ENCODE peak calls at places on chromosomes 16 and 17, in eight cellular contexts. One of them, this sample, is unnamed.

GRCh38 chr17:55324296-55324978 is 59.7 kb downstream of the HLF start:
- DNase-seq in CD4-positive, alpha-beta T cell: no peak
- DNase-seq in heart right ventricle: no peak
- DNase-seq in Panc1: no peak
- DNase-seq in ascending aorta: no peak
- DNase-seq in cardiac fibroblast: no peak
- DNase-seq in neural crest cell: no peak
- DNase-seq in choroid plexus epithelial cell: no peak
- DNase-seq in this sample: no peak

GRCh38 chr16:49465661-49466528 is 92.3 kb downstream of the C16orf78 start:
- DNase-seq in CD4-positive, alpha-beta T cell: no peak
- DNase-seq in heart right ventricle: no peak
- DNase-seq in Panc1: no peak
- DNase-seq in ascending aorta: no peak
- DNase-seq in cardiac fibroblast: no peak
- DNase-seq in neural crest cell: no peak
- DNase-seq in choroid plexus epithelial cell: no peak
- DNase-seq in this sample: no peak

GRCh38 chr16:1338119-1338730 is 4.8 kb downstream of the BAIAP3 start:
- DNase-seq in CD4-positive, alpha-beta T cell: no peak
- DNase-seq in heart right ventricle: no peak
- DNase-seq in Panc1: no peak
- DNase-seq in ascending aorta: no peak
- DNase-seq in cardiac fibroblast: no peak
- DNase-seq in neural crest cell: peak; percentile 46
- DNase-seq in choroid plexus epithelial cell: no peak
- DNase-seq in this sample: no peak

GRCh38 chr16:11994187-11995119 is 17.9 kb downstream of the SNX29 start:
- DNase-seq in CD4-positive, alpha-beta T cell: no peak
- DNase-seq in heart right ventricle: no peak
- DNase-seq in Panc1: no peak
- DNase-seq in ascending aorta: peak; percentile 17
- DNase-seq in cardiac fibroblast: no peak
- DNase-seq in neural crest cell: no peak
- DNase-seq in choroid plexus epithelial cell: no peak
- DNase-seq in this sample: no peak

GRCh38 chr17:41680426-41681040 is 8.2 kb upstream of the EIF1 start:
- DNase-seq in CD4-positive, alpha-beta T cell: no peak
- DNase-seq in heart right ventricle: no peak
- DNase-seq in Panc1: no peak
- DNase-seq in ascending aorta: no peak
- DNase-seq in cardiac fibroblast: no peak
- DNase-seq in neural crest cell: no peak
- DNase-seq in choroid plexus epithelial cell: no peak
- DNase-seq in this sample: no peak

GRCh38 chr16:17364319-17365210 is 106.2 kb downstream of the XYLT1 start:
- DNase-seq in CD4-positive, alpha-beta T cell: peak; percentile 52
- DNase-seq in heart right ventricle: no peak
- DNase-seq in Panc1: no peak
- DNase-seq in ascending aorta: no peak
- DNase-seq in cardiac fibroblast: peak; percentile 87
- DNase-seq in neural crest cell: no peak
- DNase-seq in choroid plexus epithelial cell: peak; percentile 75
- DNase-seq in this sample: no peak

GRCh38 chr17:11557727-11558452 is 40.4 kb upstream of the DNAH9 start:
- DNase-seq in CD4-positive, alpha-beta T cell: no peak
- DNase-seq in heart right ventricle: no peak
- DNase-seq in Panc1: no peak
- DNase-seq in ascending aorta: no peak
- DNase-seq in cardiac fibroblast: no peak
- DNase-seq in neural crest cell: no peak
- DNase-seq in choroid plexus epithelial cell: no peak
- DNase-seq in this sample: no peak

GRCh38 chr16:23294260-23294659 is 7.8 kb upstream of the SCNN1B start:
- DNase-seq in CD4-positive, alpha-beta T cell: no peak
- DNase-seq in heart right ventricle: no peak
- DNase-seq in Panc1: no peak
- DNase-seq in ascending aorta: no peak
- DNase-seq in cardiac fibroblast: no peak
- DNase-seq in neural crest cell: no peak
- DNase-seq in choroid plexus epithelial cell: no peak
- DNase-seq in this sample: no peak

GRCh38 chr17:7307686-7308624 is 527 bp downstream of the EIF5A start:
- DNase-seq in CD4-positive, alpha-beta T cell: peak; percentile 37
- DNase-seq in heart right ventricle: peak; percentile 64
- DNase-seq in Panc1: no peak
- DNase-seq in ascending aorta: no peak
- DNase-seq in cardiac fibroblast: peak; percentile 51
- DNase-seq in neural crest cell: peak; percentile 20
- DNase-seq in choroid plexus epithelial cell: peak; percentile 42
- DNase-seq in this sample: no peak

GRCh38 chr17:38879878-38880727 is 10.2 kb downstream of the LASP1 start:
- DNase-seq in CD4-positive, alpha-beta T cell: no peak
- DNase-seq in heart right ventricle: peak; percentile 32
- DNase-seq in Panc1: no peak
- DNase-seq in ascending aorta: no peak
- DNase-seq in cardiac fibroblast: peak; percentile 87
- DNase-seq in neural crest cell: no peak
- DNase-seq in choroid plexus epithelial cell: peak; percentile 77
- DNase-seq in this sample: no peak

GRCh38 chr16:11560701-11561439 is 25.8 kb downstream of the LITAF start:
- DNase-seq in CD4-positive, alpha-beta T cell: peak; percentile 65
- DNase-seq in heart right ventricle: no peak
- DNase-seq in Panc1: no peak
- DNase-seq in ascending aorta: no peak
- DNase-seq in cardiac fibroblast: peak; percentile 46
- DNase-seq in neural crest cell: no peak
- DNase-seq in choroid plexus epithelial cell: peak; percentile 78
- DNase-seq in this sample: no peak

GRCh38 chr17:76529643-76530488 is 7.6 kb downstream of the CYGB start:
- DNase-seq in CD4-positive, alpha-beta T cell: no peak
- DNase-seq in heart right ventricle: peak; percentile 93
- DNase-seq in Panc1: no peak
- DNase-seq in ascending aorta: peak; percentile 21
- DNase-seq in cardiac fibroblast: peak; percentile 96
- DNase-seq in neural crest cell: no peak
- DNase-seq in choroid plexus epithelial cell: peak; percentile 77
- DNase-seq in this sample: no peak

GRCh38 chr17:14552311-14552710 is 251.4 kb downstream of the HS3ST3B1 start:
- DNase-seq in CD4-positive, alpha-beta T cell: no peak
- DNase-seq in heart right ventricle: no peak
- DNase-seq in Panc1: no peak
- DNase-seq in ascending aorta: no peak
- DNase-seq in cardiac fibroblast: no peak
- DNase-seq in neural crest cell: no peak
- DNase-seq in choroid plexus epithelial cell: no peak
- DNase-seq in this sample: no peak

GRCh38 chr16:15907863-15908478 is 19.6 kb upstream of the CEP20 start:
- DNase-seq in CD4-positive, alpha-beta T cell: no peak
- DNase-seq in heart right ventricle: no peak
- DNase-seq in Panc1: no peak
- DNase-seq in ascending aorta: no peak
- DNase-seq in cardiac fibroblast: peak; percentile 32
- DNase-seq in neural crest cell: no peak
- DNase-seq in choroid plexus epithelial cell: peak; percentile 56
- DNase-seq in this sample: peak; percentile 88

GRCh38 chr17:17935321-17936271 is 36.6 kb downstream of the TOM1L2 start:
- DNase-seq in CD4-positive, alpha-beta T cell: no peak
- DNase-seq in heart right ventricle: no peak
- DNase-seq in Panc1: no peak
- DNase-seq in ascending aorta: no peak
- DNase-seq in cardiac fibroblast: peak; percentile 92
- DNase-seq in neural crest cell: no peak
- DNase-seq in choroid plexus epithelial cell: peak; percentile 96
- DNase-seq in this sample: no peak

GRCh38 chr16:81627024-81627423 is 152.1 kb upstream of the PLCG2 start:
- DNase-seq in CD4-positive, alpha-beta T cell: no peak
- DNase-seq in heart right ventricle: no peak
- DNase-seq in Panc1: no peak
- DNase-seq in ascending aorta: no peak
- DNase-seq in cardiac fibroblast: peak; percentile 23
- DNase-seq in neural crest cell: no peak
- DNase-seq in choroid plexus epithelial cell: no peak
- DNase-seq in this sample: no peak

GRCh38 chr17:78002166-78002565 is 43.7 kb downstream of the TNRC6C start:
- DNase-seq in CD4-positive, alpha-beta T cell: no peak
- DNase-seq in heart right ventricle: no peak
- DNase-seq in Panc1: no peak
- DNase-seq in ascending aorta: no peak
- DNase-seq in cardiac fibroblast: no peak
- DNase-seq in neural crest cell: no peak
- DNase-seq in choroid plexus epithelial cell: no peak
- DNase-seq in this sample: no peak

GRCh38 chr17:12744298-12744697 is 45.0 kb upstream of the ARHGAP44 start:
- DNase-seq in CD4-positive, alpha-beta T cell: no peak
- DNase-seq in heart right ventricle: peak; percentile 43
- DNase-seq in Panc1: no peak
- DNase-seq in ascending aorta: no peak
- DNase-seq in cardiac fibroblast: no peak
- DNase-seq in neural crest cell: no peak
- DNase-seq in choroid plexus epithelial cell: peak; percentile 63
- DNase-seq in this sample: no peak

GRCh38 chr16:84088695-84089395 is 27.9 kb downstream of the MBTPS1 start:
- DNase-seq in CD4-positive, alpha-beta T cell: peak; percentile 35
- DNase-seq in heart right ventricle: peak; percentile 37
- DNase-seq in Panc1: no peak
- DNase-seq in ascending aorta: no peak
- DNase-seq in cardiac fibroblast: no peak
- DNase-seq in neural crest cell: no peak
- DNase-seq in choroid plexus epithelial cell: no peak
- DNase-seq in this sample: peak; percentile 70

GRCh38 chr17:49695698-49696232 is 12.0 kb downstream of the SLC35B1 start:
- DNase-seq in CD4-positive, alpha-beta T cell: no peak
- DNase-seq in heart right ventricle: no peak
- DNase-seq in Panc1: no peak
- DNase-seq in ascending aorta: no peak
- DNase-seq in cardiac fibroblast: no peak
- DNase-seq in neural crest cell: no peak
- DNase-seq in choroid plexus epithelial cell: no peak
- DNase-seq in this sample: no peak
- TF ChIP-seq CTCF in CD4-positive, alpha-beta T cell: no peak
- TF ChIP-seq CTCF in heart right ventricle: no peak
- TF ChIP-seq CTCF in Panc1: no peak
- TF ChIP-seq CTCF in ascending aorta: no peak
- TF ChIP-seq CTCF in cardiac fibroblast: no peak
- TF ChIP-seq CTCF in neural crest cell: no peak
- TF ChIP-seq CTCF in choroid plexus epithelial cell: no peak
- TF ChIP-seq CTCF in this sample: no peak

GRCh38 chr17:67377727-67378443 is 804 bp downstream of the PITPNC1 start:
- DNase-seq in CD4-positive, alpha-beta T cell: peak; percentile 48
- DNase-seq in heart right ventricle: peak; percentile 61
- DNase-seq in Panc1: no peak
- DNase-seq in ascending aorta: no peak
- DNase-seq in cardiac fibroblast: peak; percentile 57
- DNase-seq in neural crest cell: peak; percentile 47
- DNase-seq in choroid plexus epithelial cell: peak; percentile 39
- DNase-seq in this sample: peak; percentile 71
- TF ChIP-seq CTCF in CD4-positive, alpha-beta T cell: peak; percentile 19
- TF ChIP-seq CTCF in heart right ventricle: no peak
- TF ChIP-seq CTCF in Panc1: no peak
- TF ChIP-seq CTCF in ascending aorta: no peak
- TF ChIP-seq CTCF in cardiac fibroblast: peak; percentile 27
- TF ChIP-seq CTCF in neural crest cell: peak; percentile 36
- TF ChIP-seq CTCF in choroid plexus epithelial cell: peak; percentile 32
- TF ChIP-seq CTCF in this sample: peak; percentile 59

GRCh38 chr17:61980535-61980934 is 52.8 kb upstream of the INTS2 start:
- DNase-seq in CD4-positive, alpha-beta T cell: no peak
- DNase-seq in heart right ventricle: no peak
- DNase-seq in Panc1: no peak
- DNase-seq in ascending aorta: no peak
- DNase-seq in cardiac fibroblast: no peak
- DNase-seq in neural crest cell: no peak
- DNase-seq in choroid plexus epithelial cell: no peak
- DNase-seq in this sample: no peak
- TF ChIP-seq CTCF in CD4-positive, alpha-beta T cell: no peak
- TF ChIP-seq CTCF in heart right ventricle: no peak
- TF ChIP-seq CTCF in Panc1: no peak
- TF ChIP-seq CTCF in ascending aorta: no peak
- TF ChIP-seq CTCF in cardiac fibroblast: no peak
- TF ChIP-seq CTCF in neural crest cell: no peak
- TF ChIP-seq CTCF in choroid plexus epithelial cell: no peak
- TF ChIP-seq CTCF in this sample: no peak

GRCh38 chr16:87410958-87411357 is 18.8 kb downstream of the MAP1LC3B start:
- DNase-seq in CD4-positive, alpha-beta T cell: no peak
- DNase-seq in heart right ventricle: no peak
- DNase-seq in Panc1: no peak
- DNase-seq in ascending aorta: no peak
- DNase-seq in cardiac fibroblast: no peak
- DNase-seq in neural crest cell: no peak
- DNase-seq in choroid plexus epithelial cell: no peak
- DNase-seq in this sample: no peak
- TF ChIP-seq CTCF in CD4-positive, alpha-beta T cell: no peak
- TF ChIP-seq CTCF in heart right ventricle: no peak
- TF ChIP-seq CTCF in Panc1: no peak
- TF ChIP-seq CTCF in ascending aorta: no peak
- TF ChIP-seq CTCF in cardiac fibroblast: no peak
- TF ChIP-seq CTCF in neural crest cell: no peak
- TF ChIP-seq CTCF in choroid plexus epithelial cell: peak; percentile 30
- TF ChIP-seq CTCF in this sample: no peak

DNA sequence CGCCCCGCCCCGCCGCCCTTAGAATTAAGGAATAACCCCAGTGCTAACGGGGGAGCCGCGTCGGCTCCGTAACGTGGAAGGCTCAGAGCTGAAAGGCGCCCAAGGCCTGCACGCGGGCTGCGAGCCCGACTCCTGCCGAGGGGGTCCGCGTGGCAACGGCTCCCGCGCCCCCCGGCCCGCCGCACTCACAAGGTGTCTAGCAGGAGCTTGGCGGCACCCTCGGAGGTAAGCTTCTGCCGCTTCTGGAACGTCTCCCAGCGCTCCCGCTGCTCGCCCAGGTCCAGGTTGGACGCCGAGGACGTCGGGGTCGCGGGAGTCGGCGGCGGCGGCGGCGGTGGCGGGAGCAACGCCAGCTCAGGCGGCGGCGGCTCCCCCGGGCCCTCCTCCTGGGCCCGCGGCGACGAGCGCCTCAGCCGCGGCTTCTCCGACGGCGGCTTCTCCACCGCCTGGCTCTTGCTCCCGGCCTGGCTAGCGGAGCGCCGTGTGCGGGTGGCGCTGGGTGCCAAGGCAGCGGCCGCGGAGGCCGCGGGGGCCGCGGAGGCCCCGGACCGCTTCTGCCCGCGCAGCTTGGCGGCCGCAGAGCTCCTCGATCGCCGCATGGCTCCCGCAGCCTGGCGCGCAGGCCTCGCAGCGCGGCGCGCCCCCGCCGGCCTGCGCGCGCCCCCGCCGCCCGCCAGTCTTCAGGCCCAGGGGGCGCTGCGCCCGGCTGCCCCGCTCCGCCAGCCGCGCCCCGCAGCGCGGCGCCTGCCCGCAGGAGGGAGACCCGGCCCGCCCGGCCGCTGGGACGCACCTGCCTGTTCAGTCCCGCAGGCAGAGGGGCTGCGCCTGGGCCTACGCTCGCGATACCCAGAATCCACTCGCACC is at the start of gene CENPV:
- DNase-seq in CD4-positive, alpha-beta T cell: peak; percentile 51
- DNase-seq in heart right ventricle: peak; percentile 34
- DNase-seq in Panc1: no peak
- DNase-seq in ascending aorta: no peak
- DNase-seq in cardiac fibroblast: peak; percentile 46
- DNase-seq in neural crest cell: peak; percentile 59
- DNase-seq in choroid plexus epithelial cell: peak; percentile 28
- DNase-seq in this sample: peak; percentile 88
- TF ChIP-seq CTCF in CD4-positive, alpha-beta T cell: no peak
- TF ChIP-seq CTCF in heart right ventricle: no peak
- TF ChIP-seq CTCF in Panc1: peak; percentile 81
- TF ChIP-seq CTCF in ascending aorta: no peak
- TF ChIP-seq CTCF in cardiac fibroblast: no peak
- TF ChIP-seq CTCF in neural crest cell: peak; percentile 32
- TF ChIP-seq CTCF in choroid plexus epithelial cell: peak; percentile 4
- TF ChIP-seq CTCF in this sample: peak; percentile 55

This sample was measured in GM13977.